ENCODE peak calls at places on chromosomes 13 and 19, in four cellular contexts. Y is K562, V is HL-60, B is GM12878. W is an unnamed sample.

GRCh38 chr19:3238066-3238561 is 13.7 kb downstream of the CELF5 start:
- DNase-seq in Y (no peak), V (no peak), B (no peak), W (no peak)

GRCh38 chr19:44948763-44949374 is 3.0 kb downstream of the APOC2 start:
- DNase-seq in B (no peak), Y (no peak), V (no peak), W (no peak)

GRCh38 chr13:54078271-54078670 is 1049.7 kb downstream of the OLFM4 start:
- DNase-seq in V (no peak), B (no peak), Y (no peak), W (no peak)

GRCh38 chr13:43596924-43597598 is 189.7 kb downstream of the ENOX1 start:
- DNase-seq in Y (no peak), V (no peak), B (no peak), W (no peak)

GRCh38 chr19:7413629-7414028 is 64.9 kb downstream of the ARHGEF18 start:
- DNase-seq in Y (no peak), V (no peak), B (no peak), W (no peak)

GRCh38 chr19:18895828-18896341 is at the start of gene CERS1:
- DNase-seq in B (no peak), V (no peak), Y (peak), W (no peak)

GRCh38 chr19:8487137-8487851 is 15.1 kb downstream of the PRAM1 start:
- DNase-seq in Y (no peak), B (no peak), V (peak), W (no peak)

GRCh38 chr13:96229356-96229755 is 139.4 kb downstream of the HS6ST3 start:
- DNase-seq in Y (peak), B (no peak), V (peak), W (no peak)

GRCh38 chr19:17952041-17952976 is 14.6 kb upstream of the KCNN1 start:
- DNase-seq in V (no peak), Y (peak), B (no peak), W (no peak)

GRCh38 chr13:109917422-109917821 is 131.0 kb upstream of the IRS2 start:
- DNase-seq in Y (no peak), V (no peak), B (no peak), W (no peak)

GRCh38 chr19:45323671-45324081 is 1.0 kb upstream of the CKM start:
- DNase-seq in V (no peak), Y (no peak), B (no peak), W (no peak)

GRCh38 chr19:8445488-8446001 is 770 bp downstream of the HNRNPM start:
- DNase-seq in V (peak), Y (peak), B (no peak), W (no peak)

GRCh38 chr13:98108330-98108729 is 34.6 kb upstream of the FARP1 start:
- DNase-seq in B (no peak), Y (no peak), V (no peak), W (no peak)

GRCh38 chr19:55247621-55248099 is 11.2 kb downstream of the PPP6R1 start:
- DNase-seq in V (peak), B (no peak), Y (no peak), W (no peak)

GRCh38 chr19:1038995-1039645 is 787 bp upstream of the ABCA7 start:
- DNase-seq in Y (no peak), B (no peak), V (no peak), W (no peak)

GRCh38 chr13:40446365-40446764 is 220.1 kb downstream of the FOXO1 start:
- DNase-seq in V (no peak), B (no peak), Y (no peak), W (no peak)

GRCh38 chr19:47035127-47035494 is 13.3 kb downstream of the TMEM160 start:
- DNase-seq in B (no peak), Y (peak), V (peak), W (no peak)

GRCh38 chr19:4057913-4058695 is 8.6 kb downstream of the ZBTB7A start:
- DNase-seq in B (no peak), V (peak), Y (peak), W (no peak)

GRCh38 chr13:96091164-96091931 is 1.4 kb downstream of the HS6ST3 start:
- DNase-seq in V (no peak), Y (no peak), B (no peak), W (no peak)

GRCh38 chr13:27997904-27998522 is 9.5 kb upstream of the URAD start:
- DNase-seq in B (no peak), Y (peak), V (peak), W (no peak)

GRCh38 chr13:71880753-71881541 is 13.9 kb upstream of the DACH1 start:
- DNase-seq in Y (no peak), B (no peak), V (no peak), W (no peak)
- TF ChIP-seq SPI1 in Y (no peak), B (no peak), V (no peak), W (no peak)

GRCh38 chr13:21134475-21134874 is 41.9 kb downstream of the SKA3 start:
- DNase-seq in B (no peak), V (no peak), Y (no peak), W (no peak)
- TF ChIP-seq POLR2AphosphoS5 in B (no peak), V (no peak), Y (no peak), W (no peak)

GRCh38 chr19:5222821-5223321 is 117.7 kb downstream of the PTPRS start:
- DNase-seq in Y (no peak), B (no peak), V (no peak), W (no peak)

GRCh38 chr19:5228932-5229777 is 111.5 kb downstream of the PTPRS start:
- DNase-seq in Y (no peak), B (no peak), V (no peak), W (no peak)

GRCh38 chr19:5224480-5224879 is 116.1 kb downstream of the PTPRS start:
- DNase-seq in V (no peak), B (no peak), Y (no peak), W (no peak)

GRCh38 chr19:5228490-5228889 is 112.1 kb downstream of the PTPRS start:
- DNase-seq in B (no peak), Y (no peak), V (no peak), W (no peak)

GRCh38 chr19:5225486-5226345 is 114.9 kb downstream of the PTPRS start:
- DNase-seq in Y (peak), V (no peak), B (no peak), W (no peak)
- TF ChIP-seq SPI1 in Y (no peak), V (no peak), B (no peak), W (no peak)

GRCh38 chr13:51823351-51823750 is 19.4 kb upstream of the DHRS12 start:
- DNase-seq in B (no peak), Y (no peak), V (no peak), W (no peak)

GRCh38 chr13:51819544-51819943 is 15.6 kb upstream of the DHRS12 start:
- DNase-seq in B (no peak), Y (no peak), V (no peak), W (no peak)

GRCh38 chr13:51823861-51824260 is 19.9 kb upstream of the DHRS12 start:
- DNase-seq in Y (no peak), V (no peak), B (no peak), W (no peak)

GRCh38 chr13:51822106-51822840 is 18.3 kb upstream of the DHRS12 start:
- DNase-seq in B (no peak), V (no peak), Y (no peak), W (no peak)

GRCh38 chr13:51821666-51822065 is 17.7 kb upstream of the DHRS12 start:
- DNase-seq in V (peak), Y (no peak), B (no peak), W (no peak)
- TF ChIP-seq POLR2AphosphoS5 in V (peak), Y (no peak), B (no peak), W (no peak)

W was measured in GM12891.